ENCODE peak calls at places on chromosome 16, in four cellular contexts. Z is stimulated activated naive B cell treated with anti-CD40 and anti-IgM and Interleukin-4, amounts not matched to agents 10 μg/mL and 1 μg/mL and 100 μg/mL, for 72 hours; S is HTR-8/SVneo; A is T-helper 2 cell. D is an unnamed sample.

GRCh38 chr16:79542196-79542859 is 58.2 kb downstream of the MAF start:
- DNase-seq in Z (no peak), S (no peak), A (no peak), D (no peak)

GRCh38 chr16:49336581-49336980 is 37.0 kb upstream of the C16orf78 start:
- DNase-seq in Z (no peak), S (no peak), A (no peak), D (no peak)

GRCh38 chr16:55443434-55443833 is 35.6 kb upstream of the MMP2 start:
- DNase-seq in Z (no peak), S (no peak), A (no peak), D (no peak)

GRCh38 chr16:1338119-1338730 is 4.8 kb downstream of the BAIAP3 start:
- DNase-seq in Z (no peak), S (no peak), A (no peak), D (no peak)

GRCh38 chr16:66516808-66517585 is 32.9 kb downstream of the TK2 start:
- DNase-seq in Z (peak), S (peak), A (peak), D (peak)

GRCh38 chr16:57043248-57043647 is 49.1 kb upstream of the CPNE2 start:
- DNase-seq in Z (no peak), S (no peak), A (no peak), D (no peak)

GRCh38 chr16:46975165-46975564 is 1.7 kb upstream of the DNAJA2 start:
- DNase-seq in Z (no peak), S (no peak), A (no peak), D (no peak)

GRCh38 chr16:12257926-12258561 is 281.5 kb downstream of the SNX29 start:
- DNase-seq in Z (no peak), S (no peak), A (no peak), D (no peak)

GRCh38 chr16:78474762-78475161 is 375.3 kb downstream of the WWOX start:
- DNase-seq in Z (no peak), S (no peak), A (no peak), D (no peak)